ENCODE peak calls at places on chromosomes 3 and 15, in four cellular contexts. G is endodermal cell, S is neuronal stem cell, W is mesenchymal stem cell. X is an unnamed sample. For H3K4me1, the result is how much of the 10 kb centered on the place peaks cover.

GRCh38 chr3:45730409-45731154 is 41.4 kb downstream of the SACM1L start:
- DNase-seq in S (no peak), G (no peak), W (no peak), X (no peak)

GRCh38 chr3:11478167-11478566 is 165.5 kb downstream of the VGLL4 start:
- DNase-seq in W (no peak), S (no peak), G (no peak), X (no peak)

GRCh38 chr3:119538772-119539171 is 20.6 kb downstream of the CD80 start:
- DNase-seq in G (no peak), S (no peak), W (no peak), X (no peak)

GRCh38 chr3:50205719-50206276 is 727 bp downstream of the SLC38A3 start:
- DNase-seq in G (peak), W (no peak), S (no peak), X (peak)

GRCh38 chr3:152109038-152109437 is 159.7 kb upstream of the MBNL1 start:
- DNase-seq in W (no peak), S (no peak), G (no peak), X (no peak)

GRCh38 chr15:34986326-34987181 is 1.5 kb downstream of the ZNF770 start:
- DNase-seq in G (no peak), S (no peak), W (peak), X (peak)

GRCh38 chr15:31523027-31523654 is 196.5 kb downstream of the KLF13 start:
- DNase-seq in G (no peak), S (no peak), W (no peak), X (no peak)

GRCh38 chr3:24548278-24548677 is 53.6 kb upstream of the THRB start:
- DNase-seq in G (no peak), W (no peak), S (no peak), X (peak)

GRCh38 chr3:142019794-142020320 is 129.5 kb downstream of the TFDP2 start:
- DNase-seq in S (no peak), W (peak), G (no peak), X (no peak)

GRCh38 chr3:12049675-12050074 is 45.5 kb downstream of the SYN2 start:
- DNase-seq in S (no peak), W (peak), G (no peak), X (peak)

GRCh38 chr15:27059610-27060202 is 88.7 kb downstream of the GABRG3 start:
- DNase-seq in W (peak), S (peak), G (peak), X (peak)

GRCh38 chr3:154932633-154933032 is 147.5 kb upstream of the MME start:
- DNase-seq in G (no peak), S (no peak), W (no peak), X (no peak)

GRCh38 chr3:172082269-172082668 is 42.9 kb downstream of the FNDC3B start:
- DNase-seq in G (no peak), W (peak), S (no peak), X (peak)

GRCh38 chr3:111956449-111956848 is 22.4 kb upstream of the ABHD10 start:
- DNase-seq in S (no peak), G (no peak), W (no peak), X (no peak)

GRCh38 chr15:67998599-67999122 is 55.5 kb upstream of the PIAS1 start:
- DNase-seq in G (no peak), S (no peak), W (peak), X (peak)
- H3K9ac ChIP-seq in G (no peak), S (no peak), W (no peak), X (no peak)

DNA sequence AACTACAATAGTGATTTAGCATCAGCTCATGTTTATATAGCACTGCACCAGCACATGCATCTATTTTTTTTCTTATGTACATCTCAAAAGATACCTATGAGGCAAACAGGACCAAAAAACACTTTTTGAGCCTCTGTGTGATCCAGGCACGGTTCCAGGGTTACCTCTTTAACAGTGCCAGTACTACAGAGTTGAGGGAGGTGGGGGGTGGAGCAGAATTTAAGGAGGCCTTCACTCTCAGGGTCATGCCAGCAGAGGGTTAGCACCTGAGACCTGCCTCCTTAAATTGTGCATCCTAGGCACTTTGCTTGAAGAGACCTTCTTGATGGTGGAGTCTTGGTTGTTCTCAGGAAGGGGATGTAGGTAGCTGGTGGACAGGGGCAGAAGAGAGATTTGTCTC is 150.3 kb upstream of the TBL1XR1 start:
- DNase-seq in G (no peak), S (no peak), W (no peak), X (no peak)
- H3K4me1 ChIP-seq in G (under half), S (under half), W (under half), X (under half)

DNA sequence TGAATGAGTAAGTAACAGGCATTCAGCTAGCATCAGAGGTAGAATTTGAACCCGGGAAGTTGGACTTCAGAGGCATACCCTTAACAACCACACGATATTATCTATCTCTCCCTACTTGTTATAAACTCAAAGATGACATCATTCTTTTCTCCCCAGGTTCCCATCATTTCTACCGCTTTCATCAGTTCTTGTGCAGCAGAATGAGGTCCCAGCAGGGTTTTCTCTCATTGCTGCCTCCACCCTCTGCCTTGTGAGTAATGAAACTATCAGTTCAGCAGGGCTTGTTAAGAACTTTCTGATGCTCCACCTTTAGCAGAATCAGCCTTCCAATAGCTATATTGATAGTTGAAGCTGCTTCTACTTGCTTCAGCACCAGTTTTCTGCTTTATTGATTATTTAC is 487.5 kb upstream of the KCNMB2 start:
- DNase-seq in W (no peak), G (no peak), S (no peak), X (no peak)
- H3K4me3 ChIP-seq in W (no peak), G (no peak), S (no peak), X (no peak)

DNA sequence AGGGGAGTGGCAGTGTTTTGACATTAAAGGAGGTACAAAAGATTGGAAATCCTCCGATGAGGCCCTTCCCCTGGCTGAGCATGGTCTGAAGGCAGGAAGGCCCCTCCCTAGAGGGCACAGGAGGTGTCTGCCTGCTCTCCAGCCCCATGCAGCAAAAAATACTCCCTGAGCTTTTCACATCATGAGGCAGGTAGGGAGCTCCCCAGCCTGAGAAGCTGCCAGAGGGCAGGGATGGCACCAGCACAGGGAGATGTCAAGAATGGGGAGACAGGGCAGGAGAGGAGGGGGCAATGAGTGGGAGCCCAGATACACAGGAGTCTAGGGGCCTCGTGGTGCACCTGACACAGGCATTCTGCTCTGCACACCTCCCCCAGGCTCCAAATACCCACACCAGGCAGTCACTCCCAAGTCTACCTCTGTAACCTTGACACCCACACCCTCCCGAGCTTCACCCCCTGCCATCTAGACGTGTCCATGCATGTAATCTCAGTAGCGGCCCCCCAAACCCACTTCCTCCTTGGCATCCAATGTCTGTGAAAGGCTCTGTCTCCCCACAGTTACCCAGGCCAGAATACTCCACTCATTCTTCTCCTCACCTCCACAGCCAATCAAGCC is 22.9 kb downstream of the GRAMD2A start:
- DNase-seq in G (no peak), W (no peak), S (no peak), X (no peak)
- H3K9ac ChIP-seq in G (no peak), W (no peak), S (no peak), X (no peak)

X was measured in adipocyte.